ENCODE peak calls at places on chromosomes 3 and 15, in six cellular contexts. I is endothelial cell; P is tibial nerve; O is activated CD8-positive, alpha-beta T cell treated with anti-CD3 and anti-CD28 coated beads for 36 hours; J is GM20000; T is Calu3. R is an unnamed sample.

GRCh38 chr3:10169000-10169496 is 4.3 kb downstream of the IRAK2 start:
- DNase-seq in T (peak; percentile 62), P (no peak), O (no peak), I (no peak), J (no peak), R (no peak)

GRCh38 chr15:62899090-62899493 is 143.5 kb upstream of the TPM1 start:
- DNase-seq in P (no peak), O (no peak), I (no peak), J (no peak), T (peak; percentile 52), R (no peak)

GRCh38 chr3:134359121-134360010 is 14.9 kb downstream of the AMOTL2 start:
- DNase-seq in J (no peak), O (no peak), I (no peak), P (no peak), T (no peak), R (no peak)

GRCh38 chr15:92167413-92167950 is 226.2 kb upstream of the ST8SIA2 start:
- DNase-seq in O (no peak), P (no peak), T (no peak), I (no peak), J (no peak), R (no peak)

GRCh38 chr3:196971094-196971698 is 2.6 kb upstream of the PIGZ start:
- DNase-seq in T (no peak), I (no peak), J (no peak), O (no peak), P (no peak), R (no peak)

GRCh38 chr15:55740981-55741591 is 1.9 kb downstream of the PRTG start:
- DNase-seq in J (no peak), I (no peak), T (no peak), O (no peak), P (no peak), R (no peak)

GRCh38 chr3:32428092-32429068 is 36.7 kb downstream of the CMTM7 start:
- DNase-seq in J (peak; percentile 45), T (no peak), P (no peak), I (no peak), O (peak; percentile 74), R (peak; percentile 56)

GRCh38 chr15:95325763-95326688 is 1004.5 kb upstream of the NR2F2 start:
- DNase-seq in P (peak; percentile 68), T (no peak), O (no peak), I (no peak), J (no peak), R (no peak)

GRCh38 chr15:37764733-37765191 is 169.7 kb upstream of the TMCO5A start:
- DNase-seq in J (peak; percentile 12), P (peak; percentile 14), T (peak; percentile 34), O (peak; percentile 44), I (peak; percentile 39), R (no peak)

GRCh38 chr3:186940965-186941364 is 10.6 kb downstream of the ST6GAL1 start:
- DNase-seq in O (no peak), J (no peak), I (no peak), T (no peak), P (no peak), R (no peak)

GRCh38 chr15:45795487-45796069 is 160.7 kb downstream of the SQOR start:
- DNase-seq in P (no peak), J (peak; percentile 22), I (peak; percentile 30), T (peak; percentile 59), O (peak; percentile 23), R (no peak)

GRCh38 chr3:154862265-154862664 is 217.9 kb upstream of the MME start:
- DNase-seq in I (no peak), P (no peak), O (no peak), T (no peak), J (no peak), R (no peak)

GRCh38 chr15:83062768-83063180 is 4.3 kb downstream of the BTBD1 start:
- DNase-seq in T (no peak), I (no peak), J (peak; percentile 55), O (no peak), P (no peak), R (no peak)

GRCh38 chr3:179825527-179826246 is 172.8 kb downstream of the USP13 start:
- DNase-seq in P (no peak), I (no peak), O (no peak), T (no peak), J (no peak), R (no peak)

GRCh38 chr15:43150171-43150929 is 17.0 kb downstream of the TMEM62 start:
- DNase-seq in J (no peak), O (no peak), T (no peak), I (no peak), P (no peak), R (no peak)

DNA sequence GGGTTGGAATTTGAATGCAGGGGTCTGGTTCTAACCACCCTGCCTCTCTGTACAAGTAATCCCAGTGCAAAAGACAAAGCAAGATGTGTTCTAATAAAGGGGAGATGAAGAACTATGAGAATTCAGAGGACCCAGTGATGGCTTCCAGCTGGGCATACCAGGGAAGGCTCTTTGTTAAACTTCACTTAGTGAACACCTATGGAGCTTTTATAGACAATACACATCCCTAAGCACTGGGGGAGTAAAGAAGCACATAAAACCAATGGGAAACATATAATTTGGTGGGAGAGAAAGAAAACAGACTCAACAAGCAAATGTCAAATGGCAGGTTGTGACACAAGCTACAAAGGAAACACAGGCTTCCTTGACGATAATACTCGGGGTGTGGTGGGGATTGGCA is 47.9 kb upstream of the RNU6-1 start:
- DNase-seq in I (no peak), P (no peak), T (no peak), J (no peak), O (no peak), R (no peak)
- TF ChIP-seq CTCF in I (no peak), P (no peak), T (no peak), J (no peak), O (no peak), R (no peak)

DNA sequence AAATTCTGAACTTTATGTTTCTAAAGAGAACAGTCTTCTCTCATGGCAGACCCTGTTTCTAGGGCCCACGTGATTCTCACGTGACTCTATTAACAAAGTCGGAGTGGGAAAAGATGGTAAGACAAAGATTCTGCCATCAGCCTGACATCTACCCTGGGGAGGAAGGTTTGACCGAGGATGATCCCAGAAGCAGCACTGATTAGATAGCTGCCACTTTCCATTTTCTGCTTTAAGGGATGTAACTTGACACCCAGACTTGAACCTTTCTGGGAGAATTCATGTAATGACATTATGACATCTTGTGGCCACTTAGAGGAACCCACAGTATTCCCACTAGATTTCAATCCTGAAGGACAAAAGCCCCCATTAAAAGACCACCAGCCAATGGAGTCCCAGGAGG is 480.3 kb upstream of the PROK2 start:
- DNase-seq in T (no peak), O (no peak), P (no peak), I (no peak), J (no peak), R (no peak)
- TF ChIP-seq CTCF in T (no peak), O (no peak), P (no peak), I (no peak), J (no peak), R (no peak)

GRCh38 chr3:184250167-184250828 is 826 bp downstream of the EEF1AKMT4 start:
- DNase-seq in P (peak; percentile 93), T (peak; percentile 98), O (peak; percentile 98), J (peak; percentile 92), I (peak; percentile 92), R (peak; percentile 90)
- TF ChIP-seq CTCF in P (peak; percentile 92), T (peak; percentile 96), O (peak; percentile 85), J (peak; percentile 83), I (peak; percentile 88), R (peak; percentile 95)

GRCh38 chr15:101773496-101774100 is 29.7 kb upstream of the OR4F6 start:
- DNase-seq in O (peak; percentile 15), P (no peak), J (no peak), I (no peak), T (peak; percentile 62), R (no peak)
- TF ChIP-seq CTCF in O (peak; percentile 16), P (no peak), J (no peak), I (peak; percentile 21), T (peak; percentile 28), R (no peak)

DNA sequence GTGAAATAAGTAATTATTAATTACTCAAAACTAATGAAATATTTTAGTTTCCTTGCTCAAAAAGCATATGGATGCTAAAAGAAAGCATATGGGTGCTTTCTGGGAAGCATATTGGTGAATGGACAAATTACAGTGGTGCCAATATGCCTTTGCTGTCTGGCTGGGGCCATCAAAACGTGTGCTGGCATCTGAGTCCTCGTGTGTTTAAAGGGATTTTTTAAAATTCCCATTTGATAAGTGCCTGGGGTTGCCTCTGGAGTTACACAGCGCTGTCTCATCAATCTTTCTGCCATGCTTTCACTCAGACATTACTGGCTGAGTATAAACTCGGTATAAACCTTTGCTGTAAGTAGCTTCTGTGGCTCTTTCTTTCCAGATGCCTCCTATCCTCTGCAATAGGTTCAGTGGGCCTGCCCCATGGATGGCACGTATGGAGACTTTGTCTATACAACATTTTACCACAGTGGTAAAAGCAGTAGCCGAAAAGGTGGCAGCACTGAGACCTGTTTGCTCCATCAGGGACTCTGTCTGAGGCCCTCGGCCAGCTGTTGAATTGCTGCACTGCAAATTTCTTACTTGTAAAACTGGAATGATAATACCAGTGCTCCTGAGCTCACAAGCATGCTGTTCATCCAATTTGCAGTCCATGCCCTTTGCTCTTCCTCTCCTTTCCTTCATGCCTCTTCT is 195.5 kb downstream of the LPP start:
- DNase-seq in P (no peak), J (no peak), O (no peak), T (peak; percentile 56), I (no peak), R (no peak)
- TF ChIP-seq CTCF in P (no peak), J (no peak), O (no peak), T (no peak), I (no peak), R (peak; percentile 33)

R was measured in right atrium auricular region.